ENCODE peak calls at places on chromosomes 5 and 9, in four cellular contexts. One of them, this sample, is unnamed.
A peak's percentile ranks its signal among the peaks of the same experiment; 100 is the strongest.

GRCh38 chr9:110095238-110095637 is 112.7 kb downstream of the C9orf152 start:
- DNase-seq in H9: no peak
- DNase-seq in mesendoderm: no peak
- DNase-seq in MM.1S: no peak
- DNase-seq in this sample: no peak

GRCh38 chr5:149828161-149829011 is 98.3 kb downstream of the PPARGC1B start:
- DNase-seq in H9: peak; percentile 86
- DNase-seq in mesendoderm: peak; percentile 98
- DNase-seq in MM.1S: peak; percentile 76
- DNase-seq in this sample: peak; percentile 91

GRCh38 chr5:160651682-160652645 is 200.0 kb downstream of the ATP10B start:
- DNase-seq in MM.1S: no peak
- DNase-seq in mesendoderm: no peak
- DNase-seq in H9: no peak
- DNase-seq in this sample: no peak

GRCh38 chr9:90927496-90927895 is 125.9 kb downstream of the SYK start:
- DNase-seq in MM.1S: peak; percentile 66
- DNase-seq in mesendoderm: no peak
- DNase-seq in H9: no peak
- DNase-seq in this sample: no peak

GRCh38 chr5:56447232-56447631 is 214.1 kb upstream of the ANKRD55 start:
- DNase-seq in mesendoderm: no peak
- DNase-seq in H9: no peak
- DNase-seq in MM.1S: no peak
- DNase-seq in this sample: no peak

GRCh38 chr5:180160822-180161221 is 48.2 kb downstream of the RASGEF1C start:
- DNase-seq in mesendoderm: no peak
- DNase-seq in H9: no peak
- DNase-seq in MM.1S: no peak
- DNase-seq in this sample: no peak

GRCh38 chr9:111076519-111076918 is 38.2 kb upstream of the LPAR1 start:
- DNase-seq in MM.1S: no peak
- DNase-seq in H9: no peak
- DNase-seq in mesendoderm: no peak
- DNase-seq in this sample: no peak

GRCh38 chr5:73122875-73123810 is 2.8 kb downstream of the TMEM171 start:
- DNase-seq in mesendoderm: peak; percentile 26
- DNase-seq in H9: peak; percentile 59
- DNase-seq in MM.1S: no peak
- DNase-seq in this sample: peak; percentile 97

GRCh38 chr5:82745016-82745415 is 332.2 kb downstream of the TMEM167A start:
- DNase-seq in mesendoderm: no peak
- DNase-seq in H9: no peak
- DNase-seq in MM.1S: no peak
- DNase-seq in this sample: no peak

GRCh38 chr5:10140195-10140973 is 109.3 kb downstream of the ATPSCKMT start:
- DNase-seq in MM.1S: no peak
- DNase-seq in mesendoderm: peak; percentile 56
- DNase-seq in H9: peak; percentile 63
- DNase-seq in this sample: peak; percentile 36

GRCh38 chr9:111839387-111839786 is 44.6 kb upstream of the SHOC1 start:
- DNase-seq in H9: no peak
- DNase-seq in mesendoderm: no peak
- DNase-seq in MM.1S: no peak
- DNase-seq in this sample: peak; percentile 47

GRCh38 chr5:127367912-127368468 is 77.4 kb downstream of the MEGF10 start:
- DNase-seq in MM.1S: no peak
- DNase-seq in mesendoderm: no peak
- DNase-seq in H9: no peak
- DNase-seq in this sample: no peak

GRCh38 chr5:131379723-131380122 is 115.9 kb downstream of the CDC42SE2 start:
- DNase-seq in MM.1S: peak; percentile 88
- DNase-seq in H9: no peak
- DNase-seq in mesendoderm: no peak
- DNase-seq in this sample: no peak

GRCh38 chr9:130837644-130838043 is 2.6 kb downstream of the ABL1 start:
- DNase-seq in H9: no peak
- DNase-seq in mesendoderm: no peak
- DNase-seq in MM.1S: no peak
- DNase-seq in this sample: no peak

GRCh38 chr5:62083661-62084060 is 222.3 kb upstream of the KIF2A start:
- DNase-seq in H9: no peak
- DNase-seq in mesendoderm: no peak
- DNase-seq in MM.1S: no peak
- DNase-seq in this sample: no peak

GRCh38 chr5:8340739-8341344 is 471.9 kb downstream of the MTRR start:
- DNase-seq in mesendoderm: peak; percentile 14
- DNase-seq in H9: no peak
- DNase-seq in MM.1S: no peak
- DNase-seq in this sample: peak; percentile 54

GRCh38 chr5:72122619-72123018 is 15.3 kb downstream of the MAP1B start:
- DNase-seq in MM.1S: no peak
- DNase-seq in mesendoderm: no peak
- DNase-seq in H9: no peak
- DNase-seq in this sample: no peak

GRCh38 chr5:32276173-32276853 is 36.4 kb downstream of the MTMR12 start:
- DNase-seq in mesendoderm: peak; percentile 86
- DNase-seq in MM.1S: peak; percentile 57
- DNase-seq in H9: peak; percentile 44
- DNase-seq in this sample: peak; percentile 25
- H3K4me2 ChIP-seq in mesendoderm: no peak overlapping the region
- H3K4me2 ChIP-seq in MM.1S: peak overlapping the region; percentile 21
- H3K4me2 ChIP-seq in H9: no peak overlapping the region
- H3K4me2 ChIP-seq in this sample: no peak overlapping the region

GRCh38 chr5:140325486-140325885 is 20.9 kb downstream of the HBEGF start:
- DNase-seq in mesendoderm: no peak
- DNase-seq in MM.1S: no peak
- DNase-seq in H9: no peak
- DNase-seq in this sample: no peak

GRCh38 chr5:140324834-140325195 is 21.6 kb downstream of the HBEGF start:
- DNase-seq in MM.1S: no peak
- DNase-seq in H9: no peak
- DNase-seq in mesendoderm: no peak
- DNase-seq in this sample: peak; percentile 87

GRCh38 chr5:140321796-140322195 is 18.9 kb upstream of the PFDN1 start:
- DNase-seq in mesendoderm: no peak
- DNase-seq in MM.1S: no peak
- DNase-seq in H9: no peak
- DNase-seq in this sample: no peak

GRCh38 chr5:140324041-140324833 is 21.3 kb upstream of the PFDN1 start:
- DNase-seq in MM.1S: no peak
- DNase-seq in H9: no peak
- DNase-seq in mesendoderm: peak; percentile 77
- DNase-seq in this sample: peak; percentile 62

GRCh38 chr5:140322751-140323731 is 20.1 kb upstream of the PFDN1 start:
- DNase-seq in H9: no peak
- DNase-seq in MM.1S: no peak
- DNase-seq in mesendoderm: peak; percentile 96
- DNase-seq in this sample: peak; percentile 95
- H3K4me2 ChIP-seq in H9: no peak overlapping the region
- H3K4me2 ChIP-seq in MM.1S: no peak overlapping the region
- H3K4me2 ChIP-seq in mesendoderm: no peak overlapping the region
- H3K4me2 ChIP-seq in this sample: peak overlapping the region; percentile 81

GRCh38 chr5:151679421-151680155 is 7.1 kb downstream of the SPARC start:
- DNase-seq in H9: no peak
- DNase-seq in mesendoderm: no peak
- DNase-seq in MM.1S: no peak
- DNase-seq in this sample: peak; percentile 75

GRCh38 chr5:151680944-151681427 is 5.7 kb downstream of the SPARC start:
- DNase-seq in MM.1S: no peak
- DNase-seq in H9: no peak
- DNase-seq in mesendoderm: peak; percentile 69
- DNase-seq in this sample: peak; percentile 73

GRCh38 chr5:151678146-151678545 is 8.6 kb downstream of the SPARC start:
- DNase-seq in mesendoderm: no peak
- DNase-seq in H9: no peak
- DNase-seq in MM.1S: no peak
- DNase-seq in this sample: peak; percentile 88

GRCh38 chr5:151676719-151677118 is 10.0 kb downstream of the SPARC start:
- DNase-seq in H9: no peak
- DNase-seq in MM.1S: no peak
- DNase-seq in mesendoderm: peak; percentile 77
- DNase-seq in this sample: peak; percentile 53

GRCh38 chr5:151678713-151679112 is 8.0 kb downstream of the SPARC start:
- DNase-seq in mesendoderm: no peak
- DNase-seq in MM.1S: no peak
- DNase-seq in H9: no peak
- DNase-seq in this sample: peak; percentile 52
- H3K4me2 ChIP-seq in mesendoderm: no peak overlapping the region
- H3K4me2 ChIP-seq in MM.1S: no peak overlapping the region
- H3K4me2 ChIP-seq in H9: no peak overlapping the region
- H3K4me2 ChIP-seq in this sample: peak overlapping the region; percentile 96

GRCh38 chr9:116088396-116088795 is 65.2 kb upstream of the PAPPA start:
- DNase-seq in mesendoderm: no peak
- DNase-seq in H9: no peak
- DNase-seq in MM.1S: no peak
- DNase-seq in this sample: no peak

GRCh38 chr9:116087246-116087645 is 66.3 kb upstream of the PAPPA start:
- DNase-seq in H9: no peak
- DNase-seq in mesendoderm: peak; percentile 60
- DNase-seq in MM.1S: no peak
- DNase-seq in this sample: peak; percentile 86

GRCh38 chr9:116090030-116090770 is 63.4 kb upstream of the PAPPA start:
- DNase-seq in MM.1S: no peak
- DNase-seq in mesendoderm: no peak
- DNase-seq in H9: no peak
- DNase-seq in this sample: no peak

GRCh38 chr9:116084497-116084896 is 69.1 kb upstream of the PAPPA start:
- DNase-seq in mesendoderm: no peak
- DNase-seq in H9: no peak
- DNase-seq in MM.1S: no peak
- DNase-seq in this sample: no peak

GRCh38 chr9:116087751-116088194 is 65.8 kb upstream of the PAPPA start:
- DNase-seq in H9: no peak
- DNase-seq in mesendoderm: peak; percentile 14
- DNase-seq in MM.1S: peak; percentile 7
- DNase-seq in this sample: peak; percentile 84
- H3K4me2 ChIP-seq in H9: no peak overlapping the region
- H3K4me2 ChIP-seq in mesendoderm: no peak overlapping the region
- H3K4me2 ChIP-seq in MM.1S: no peak overlapping the region
- H3K4me2 ChIP-seq in this sample: peak overlapping the region; percentile 64

GRCh38 chr5:83866191-83866590 is 145.5 kb upstream of the HAPLN1 start:
- DNase-seq in H9: no peak
- DNase-seq in MM.1S: no peak
- DNase-seq in mesendoderm: no peak
- DNase-seq in this sample: no peak

GRCh38 chr5:83871533-83872380 is 151.1 kb upstream of the HAPLN1 start:
- DNase-seq in H9: no peak
- DNase-seq in MM.1S: no peak
- DNase-seq in mesendoderm: peak; percentile 68
- DNase-seq in this sample: no peak
- H3K4me2 ChIP-seq in H9: no peak overlapping the region
- H3K4me2 ChIP-seq in MM.1S: no peak overlapping the region
- H3K4me2 ChIP-seq in mesendoderm: no peak overlapping the region
- H3K4me2 ChIP-seq in this sample: no peak overlapping the region